ENCODE peak calls at places on chromosomes 13 and 19, in seven cellular contexts. N, R, F, K, A, T and Y are unnamed samples.

GRCh38 chr13:50208826-50209335 is 193.6 kb downstream of the KCNRG start:
- DNase-seq in T (peak), N (no peak), R (peak), A (no peak), K (no peak), F (peak), Y (no peak)

GRCh38 chr13:114074671-114075315 is 57.6 kb downstream of the RASA3 start:
- DNase-seq in A (no peak), K (no peak), R (no peak), T (no peak), F (no peak), N (no peak), Y (no peak)

GRCh38 chr19:40578442-40578908 is 1.8 kb downstream of the SHKBP1 start:
- DNase-seq in T (no peak), R (no peak), K (no peak), F (peak), N (no peak), A (peak), Y (no peak)

GRCh38 chr13:52849727-52850395 is 1.4 kb upstream of the PCDH8 start:
- DNase-seq in R (no peak), N (no peak), A (peak), T (no peak), F (peak), K (no peak), Y (no peak)

GRCh38 chr19:1259873-1260748 is 9.0 kb upstream of the CIRBP start:
- DNase-seq in R (no peak), F (no peak), K (no peak), A (no peak), N (peak), T (no peak), Y (no peak)

GRCh38 chr13:34967851-34968562 is 25.9 kb downstream of the NBEA start:
- DNase-seq in N (no peak), A (no peak), K (no peak), R (no peak), F (no peak), T (peak), Y (no peak)

GRCh38 chr19:58261968-58262921 is 16.5 kb upstream of the ZNF8 start:
- DNase-seq in N (no peak), F (no peak), A (no peak), R (no peak), T (no peak), K (no peak), Y (no peak)

GRCh38 chr13:91520952-91521351 is 122.5 kb downstream of the GPC5 start:
- DNase-seq in K (no peak), R (no peak), A (no peak), N (no peak), F (no peak), T (no peak), Y (no peak)

GRCh38 chr19:37251308-37252229 is 33.6 kb downstream of the ZNF383 start:
- DNase-seq in F (no peak), T (peak), K (no peak), R (no peak), N (no peak), A (peak), Y (peak)

GRCh38 chr19:4258181-4258580 is 11.3 kb downstream of the YJU2 start:
- DNase-seq in K (no peak), R (no peak), F (no peak), T (no peak), A (no peak), N (no peak), Y (no peak)

GRCh38 chr19:610071-610800 is 20.6 kb downstream of the HCN2 start:
- DNase-seq in K (no peak), N (peak), F (no peak), A (no peak), R (no peak), T (no peak), Y (no peak)

GRCh38 chr19:7831452-7831851 is 1.4 kb downstream of the EVI5L start:
- DNase-seq in N (no peak), A (no peak), R (no peak), K (peak), F (peak), T (no peak), Y (no peak)

GRCh38 chr13:33236021-33236420 is 49.5 kb downstream of the STARD13 start:
- DNase-seq in N (no peak), R (no peak), F (no peak), A (no peak), K (no peak), T (no peak), Y (no peak)

GRCh38 chr13:113183450-113184129 is 24.9 kb downstream of the PCID2 start:
- DNase-seq in N (no peak), R (no peak), T (no peak), F (no peak), K (no peak), A (no peak), Y (no peak)

GRCh38 chr13:57948884-57949283 is 317.3 kb downstream of the PCDH17 start:
- DNase-seq in N (no peak), A (no peak), K (no peak), T (no peak), R (no peak), F (no peak), Y (no peak)

GRCh38 chr13:69704311-69704710 is 403.3 kb upstream of the ATXN8OS start:
- DNase-seq in K (no peak), F (no peak), N (no peak), R (no peak), T (peak), A (no peak), Y (no peak)

GRCh38 chr13:29832899-29833298 is 17.5 kb downstream of the UBL3 start:
- DNase-seq in N (no peak), T (no peak), F (no peak), A (no peak), R (no peak), K (no peak), Y (no peak)

GRCh38 chr19:1266818-1267440 is 2.2 kb upstream of the CIRBP start:
- DNase-seq in R (no peak), K (no peak), N (peak), T (no peak), A (peak), F (peak), Y (no peak)

GRCh38 chr19:708154-709141 is at the start of gene PALM:
- DNase-seq in R (no peak), A (peak), K (no peak), T (no peak), N (no peak), F (peak), Y (no peak)

GRCh38 chr13:101917833-101918755 is 465.6 kb downstream of the ITGBL1 start:
- DNase-seq in R (no peak), A (no peak), K (no peak), F (peak), N (no peak), T (no peak), Y (no peak)

GRCh38 chr19:5075603-5076002 is 106.7 kb downstream of the KDM4B start:
- DNase-seq in A (no peak), N (no peak), F (no peak), K (no peak), R (peak), T (no peak), Y (no peak)

GRCh38 chr13:24012648-24013047 is 115.3 kb upstream of the C1QTNF9B start:
- DNase-seq in K (no peak), A (no peak), N (no peak), R (no peak), T (no peak), F (no peak), Y (no peak)

GRCh38 chr13:110400786-110401533 is 93.9 kb downstream of the COL4A2 start:
- DNase-seq in R (no peak), A (no peak), N (no peak), F (no peak), K (no peak), T (no peak), Y (no peak)

GRCh38 chr13:36212789-36213188 is 1.6 kb downstream of the SOHLH2 start:
- DNase-seq in A (no peak), T (no peak), R (no peak), N (no peak), K (no peak), F (no peak), Y (no peak)

GRCh38 chr19:38545596-38545995 is 72.2 kb downstream of the MAP4K1 start:
- DNase-seq in F (no peak), A (no peak), K (no peak), N (no peak), T (no peak), R (no peak), Y (no peak)

GRCh38 chr19:16525751-16526481 is 16.3 kb downstream of the CHERP start:
- DNase-seq in F (no peak), A (no peak), T (no peak), R (no peak), N (no peak), K (no peak), Y (no peak)